ENCODE peak calls at places on chromosomes 12 and 14, in ten cellular contexts. K is left ventricle myocardium inferior, R is RCC 7860, E is NCI-H1092 treated with DMSO at 0.1 percent for 48 hours, U is lower lobe of right lung, S is PC-9, O is NCI-H460, I is NAMALWA, F is NCI-H146, Z is ACHN. P is an unnamed sample.

GRCh38 chr12:12327802-12328201 is 22.2 kb downstream of the MANSC1 start:
- DNase-seq in K (no peak), S (peak; percentile 57), Z (peak; percentile 84), R (peak; percentile 61), I (peak; percentile 83), E (peak; percentile 64), U (no peak), F (peak; percentile 82), O (peak; percentile 56), P (no peak)

GRCh38 chr14:77488558-77488957 is 10.1 kb downstream of the ISM2 start:
- DNase-seq in K (no peak), S (no peak), Z (no peak), I (no peak), R (no peak), F (no peak), E (no peak), O (no peak), U (no peak), P (no peak)

GRCh38 chr14:42112108-42112507 is 505.4 kb downstream of the LRFN5 start:
- DNase-seq in R (no peak), F (no peak), I (no peak), K (no peak), Z (no peak), S (no peak), U (no peak), O (no peak), E (no peak), P (no peak)

GRCh38 chr12:52530905-52531304 is 10.7 kb upstream of the KRT5 start:
- DNase-seq in K (no peak), F (no peak), R (no peak), S (no peak), E (no peak), U (no peak), I (no peak), Z (no peak), O (no peak), P (no peak)

GRCh38 chr12:56338643-56339422 is at the start of gene IL23A:
- DNase-seq in O (no peak), U (no peak), Z (no peak), S (peak; percentile 74), K (no peak), I (no peak), R (peak; percentile 49), F (peak; percentile 96), E (no peak), P (no peak)

GRCh38 chr14:105899071-105899641 is 372.8 kb downstream of the TMEM121 start:
- DNase-seq in E (no peak), S (no peak), F (no peak), K (no peak), R (no peak), Z (no peak), U (no peak), I (no peak), O (no peak), P (no peak)

GRCh38 chr14:37594238-37594915 is 672 bp downstream of the FOXA1 start:
- DNase-seq in K (no peak), R (peak; percentile 47), F (peak; percentile 86), S (peak; percentile 68), O (peak; percentile 95), E (peak; percentile 96), I (peak; percentile 61), U (peak; percentile 76), Z (peak; percentile 77), P (no peak)

GRCh38 chr12:1413930-1414329 is 180.5 kb downstream of the FBXL14 start:
- DNase-seq in R (no peak), O (no peak), Z (no peak), U (no peak), K (no peak), E (no peak), I (no peak), S (no peak), F (no peak), P (no peak)

GRCh38 chr14:30610719-30611388 is 11.3 kb upstream of the SCFD1 start:
- DNase-seq in F (peak; percentile 12), I (peak; percentile 67), Z (peak; percentile 51), O (peak; percentile 58), R (no peak), K (no peak), E (peak; percentile 99), U (peak; percentile 58), S (no peak), P (peak; percentile 12)

GRCh38 chr12:58189030-58189429 is 247.7 kb downstream of the ATP23 start:
- DNase-seq in O (no peak), S (no peak), Z (no peak), E (no peak), R (no peak), K (no peak), F (no peak), I (no peak), U (no peak), P (no peak)